ENCODE peak calls at places on chromosomes 16 and 17, in nine cellular contexts. One of them, this sample, is unnamed.

GRCh38 chr17:69060835-69061234 is at the start of gene ABCA9:
- DNase-seq in AG04450: no peak
- DNase-seq in fibroblast of pulmonary artery: peak
- DNase-seq in osteocyte: no peak
- DNase-seq in heart left ventricle: peak
- DNase-seq in GM10248: no peak
- DNase-seq in tibial nerve: no peak
- DNase-seq in stomach: no peak
- DNase-seq in foreskin keratinocyte: no peak
- DNase-seq in this sample: no peak

GRCh38 chr16:2874032-2874431 is 9.0 kb upstream of the FLYWCH2 start:
- DNase-seq in GM10248: no peak
- DNase-seq in stomach: no peak
- DNase-seq in AG04450: no peak
- DNase-seq in osteocyte: no peak
- DNase-seq in fibroblast of pulmonary artery: no peak
- DNase-seq in heart left ventricle: no peak
- DNase-seq in tibial nerve: no peak
- DNase-seq in foreskin keratinocyte: no peak
- DNase-seq in this sample: no peak

GRCh38 chr16:89318871-89319627 is 101.5 kb downstream of the ZNF778 start:
- DNase-seq in heart left ventricle: no peak
- DNase-seq in stomach: no peak
- DNase-seq in foreskin keratinocyte: no peak
- DNase-seq in GM10248: no peak
- DNase-seq in osteocyte: no peak
- DNase-seq in AG04450: no peak
- DNase-seq in fibroblast of pulmonary artery: no peak
- DNase-seq in tibial nerve: no peak
- DNase-seq in this sample: no peak

GRCh38 chr17:10243905-10244844 is 45.8 kb upstream of the GAS7 start:
- DNase-seq in fibroblast of pulmonary artery: peak
- DNase-seq in heart left ventricle: no peak
- DNase-seq in AG04450: no peak
- DNase-seq in GM10248: no peak
- DNase-seq in foreskin keratinocyte: peak
- DNase-seq in stomach: no peak
- DNase-seq in osteocyte: peak
- DNase-seq in tibial nerve: no peak
- DNase-seq in this sample: peak

GRCh38 chr16:1787322-1788094 is 4.7 kb downstream of the NUBP2 start:
- DNase-seq in osteocyte: no peak
- DNase-seq in foreskin keratinocyte: no peak
- DNase-seq in heart left ventricle: peak
- DNase-seq in fibroblast of pulmonary artery: no peak
- DNase-seq in stomach: no peak
- DNase-seq in tibial nerve: no peak
- DNase-seq in AG04450: no peak
- DNase-seq in GM10248: no peak
- DNase-seq in this sample: peak

GRCh38 chr16:31113420-31114124 is 3.9 kb upstream of the KAT8 start:
- DNase-seq in fibroblast of pulmonary artery: no peak
- DNase-seq in AG04450: no peak
- DNase-seq in osteocyte: no peak
- DNase-seq in heart left ventricle: no peak
- DNase-seq in foreskin keratinocyte: no peak
- DNase-seq in GM10248: no peak
- DNase-seq in tibial nerve: no peak
- DNase-seq in stomach: no peak
- DNase-seq in this sample: no peak

GRCh38 chr17:32350662-32351418 is 883 bp downstream of the ZNF207 start:
- DNase-seq in osteocyte: no peak
- DNase-seq in AG04450: no peak
- DNase-seq in foreskin keratinocyte: peak
- DNase-seq in stomach: peak
- DNase-seq in GM10248: peak
- DNase-seq in heart left ventricle: peak
- DNase-seq in tibial nerve: no peak
- DNase-seq in fibroblast of pulmonary artery: peak
- DNase-seq in this sample: no peak

GRCh38 chr17:82230627-82231311 is 1.9 kb downstream of the SLC16A3 start:
- DNase-seq in osteocyte: no peak
- DNase-seq in AG04450: no peak
- DNase-seq in stomach: peak
- DNase-seq in tibial nerve: peak
- DNase-seq in GM10248: peak
- DNase-seq in heart left ventricle: peak
- DNase-seq in foreskin keratinocyte: no peak
- DNase-seq in fibroblast of pulmonary artery: peak
- DNase-seq in this sample: peak

GRCh38 chr16:78538284-78538683 is 438.8 kb downstream of the WWOX start:
- DNase-seq in osteocyte: no peak
- DNase-seq in tibial nerve: no peak
- DNase-seq in AG04450: no peak
- DNase-seq in fibroblast of pulmonary artery: no peak
- DNase-seq in foreskin keratinocyte: no peak
- DNase-seq in heart left ventricle: no peak
- DNase-seq in stomach: no peak
- DNase-seq in GM10248: no peak
- DNase-seq in this sample: no peak

GRCh38 chr16:78530283-78530682 is 430.8 kb downstream of the WWOX start:
- DNase-seq in GM10248: no peak
- DNase-seq in stomach: no peak
- DNase-seq in foreskin keratinocyte: no peak
- DNase-seq in AG04450: no peak
- DNase-seq in tibial nerve: no peak
- DNase-seq in osteocyte: no peak
- DNase-seq in fibroblast of pulmonary artery: no peak
- DNase-seq in heart left ventricle: no peak
- DNase-seq in this sample: no peak

GRCh38 chr16:78537511-78537910 is 438.1 kb downstream of the WWOX start:
- DNase-seq in GM10248: no peak
- DNase-seq in osteocyte: no peak
- DNase-seq in foreskin keratinocyte: no peak
- DNase-seq in tibial nerve: no peak
- DNase-seq in heart left ventricle: no peak
- DNase-seq in fibroblast of pulmonary artery: no peak
- DNase-seq in stomach: no peak
- DNase-seq in AG04450: no peak
- DNase-seq in this sample: no peak

GRCh38 chr16:78538919-78539318 is 439.5 kb downstream of the WWOX start:
- DNase-seq in heart left ventricle: no peak
- DNase-seq in foreskin keratinocyte: peak
- DNase-seq in stomach: no peak
- DNase-seq in fibroblast of pulmonary artery: no peak
- DNase-seq in AG04450: no peak
- DNase-seq in osteocyte: no peak
- DNase-seq in GM10248: no peak
- DNase-seq in tibial nerve: no peak
- DNase-seq in this sample: no peak

GRCh38 chr16:78535098-78535497 is 435.6 kb downstream of the WWOX start:
- DNase-seq in heart left ventricle: no peak
- DNase-seq in osteocyte: no peak
- DNase-seq in AG04450: no peak
- DNase-seq in tibial nerve: no peak
- DNase-seq in fibroblast of pulmonary artery: no peak
- DNase-seq in foreskin keratinocyte: no peak
- DNase-seq in stomach: no peak
- DNase-seq in GM10248: no peak
- DNase-seq in this sample: no peak
- TF ChIP-seq CTCF in heart left ventricle: no peak
- TF ChIP-seq CTCF in osteocyte: no peak
- TF ChIP-seq CTCF in AG04450: no peak
- TF ChIP-seq CTCF in tibial nerve: no peak
- TF ChIP-seq CTCF in fibroblast of pulmonary artery: no peak
- TF ChIP-seq CTCF in foreskin keratinocyte: no peak
- TF ChIP-seq CTCF in stomach: no peak
- TF ChIP-seq CTCF in GM10248: no peak
- TF ChIP-seq CTCF in this sample: no peak

GRCh38 chr17:79992657-79993389 is 42.8 kb downstream of the TBC1D16 start:
- DNase-seq in foreskin keratinocyte: no peak
- DNase-seq in GM10248: no peak
- DNase-seq in tibial nerve: no peak
- DNase-seq in fibroblast of pulmonary artery: no peak
- DNase-seq in osteocyte: no peak
- DNase-seq in AG04450: no peak
- DNase-seq in stomach: no peak
- DNase-seq in heart left ventricle: no peak
- DNase-seq in this sample: no peak

GRCh38 chr17:79991140-79991923 is 44.3 kb downstream of the TBC1D16 start:
- DNase-seq in stomach: peak
- DNase-seq in fibroblast of pulmonary artery: peak
- DNase-seq in foreskin keratinocyte: no peak
- DNase-seq in tibial nerve: peak
- DNase-seq in AG04450: peak
- DNase-seq in osteocyte: peak
- DNase-seq in GM10248: peak
- DNase-seq in heart left ventricle: peak
- DNase-seq in this sample: peak

GRCh38 chr17:79993390-79994221 is 42.1 kb downstream of the TBC1D16 start:
- DNase-seq in heart left ventricle: peak
- DNase-seq in stomach: peak
- DNase-seq in fibroblast of pulmonary artery: peak
- DNase-seq in GM10248: peak
- DNase-seq in tibial nerve: peak
- DNase-seq in AG04450: peak
- DNase-seq in osteocyte: no peak
- DNase-seq in foreskin keratinocyte: peak
- DNase-seq in this sample: peak

GRCh38 chr17:79990704-79991103 is 45.0 kb downstream of the TBC1D16 start:
- DNase-seq in AG04450: no peak
- DNase-seq in foreskin keratinocyte: no peak
- DNase-seq in stomach: no peak
- DNase-seq in GM10248: no peak
- DNase-seq in osteocyte: no peak
- DNase-seq in tibial nerve: no peak
- DNase-seq in fibroblast of pulmonary artery: no peak
- DNase-seq in heart left ventricle: no peak
- DNase-seq in this sample: no peak

DNA sequence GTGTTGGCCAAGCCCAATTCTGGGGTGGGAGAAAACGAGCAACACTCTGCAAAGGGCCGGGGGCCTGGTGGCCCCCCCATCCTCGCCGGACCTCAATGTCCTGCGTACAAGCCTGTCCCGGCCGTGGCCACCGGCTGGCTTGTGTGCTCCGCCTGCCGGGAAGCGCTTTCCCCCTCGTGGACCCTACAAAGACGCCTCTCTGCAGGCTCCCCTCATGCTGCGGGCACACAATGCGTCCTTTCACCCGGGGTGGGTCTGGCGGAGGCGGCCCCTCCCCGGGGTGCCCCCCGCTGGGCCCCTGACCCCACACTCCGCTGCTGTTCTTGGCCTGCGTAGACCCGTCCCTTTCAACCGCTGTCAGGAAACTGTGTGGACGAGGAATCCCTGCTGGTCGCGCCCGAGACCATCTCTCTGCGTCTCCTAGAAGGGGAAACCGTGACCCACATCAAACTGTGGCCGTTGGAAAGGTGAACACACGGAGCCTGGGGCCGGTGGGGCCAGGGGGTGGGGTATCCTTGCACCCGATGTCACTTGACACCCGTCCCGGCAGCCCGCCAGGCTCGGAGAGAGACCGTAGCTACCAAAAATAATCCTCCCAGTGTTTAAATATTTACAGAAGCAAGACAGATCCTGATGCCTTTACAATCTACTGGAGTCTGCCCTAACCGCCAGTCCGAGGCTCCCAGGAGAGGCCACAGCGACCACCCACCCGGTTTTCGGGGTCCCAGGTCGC is 43.6 kb downstream of the TBC1D16 start:
- DNase-seq in foreskin keratinocyte: no peak
- DNase-seq in GM10248: no peak
- DNase-seq in tibial nerve: no peak
- DNase-seq in fibroblast of pulmonary artery: no peak
- DNase-seq in AG04450: no peak
- DNase-seq in osteocyte: no peak
- DNase-seq in heart left ventricle: peak
- DNase-seq in stomach: peak
- DNase-seq in this sample: no peak
- TF ChIP-seq CTCF in foreskin keratinocyte: no peak
- TF ChIP-seq CTCF in GM10248: no peak
- TF ChIP-seq CTCF in tibial nerve: peak
- TF ChIP-seq CTCF in fibroblast of pulmonary artery: no peak
- TF ChIP-seq CTCF in AG04450: no peak
- TF ChIP-seq CTCF in osteocyte: peak
- TF ChIP-seq CTCF in heart left ventricle: no peak
- TF ChIP-seq CTCF in stomach: no peak
- TF ChIP-seq CTCF in this sample: peak

DNA sequence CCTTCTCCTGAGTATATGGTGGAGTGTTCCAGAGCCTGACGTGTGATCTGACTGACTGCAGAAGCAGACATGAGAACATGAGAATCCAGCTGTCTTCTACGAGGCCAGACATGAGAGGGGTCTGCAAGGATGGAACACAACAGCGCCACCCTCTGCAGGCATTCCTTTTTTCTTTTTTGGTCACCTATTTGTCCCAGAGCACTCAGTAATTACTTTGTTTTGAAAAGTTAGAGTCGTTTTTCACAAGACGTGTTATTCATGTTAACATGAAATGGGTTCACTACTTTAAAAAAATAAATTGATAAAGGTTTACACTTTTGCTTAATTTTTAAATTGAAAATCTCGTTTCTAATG is 43.8 kb upstream of the ATP2A3 start:
- DNase-seq in tibial nerve: no peak
- DNase-seq in AG04450: no peak
- DNase-seq in GM10248: no peak
- DNase-seq in foreskin keratinocyte: no peak
- DNase-seq in fibroblast of pulmonary artery: peak
- DNase-seq in osteocyte: no peak
- DNase-seq in stomach: no peak
- DNase-seq in heart left ventricle: no peak
- DNase-seq in this sample: no peak
- TF ChIP-seq CTCF in tibial nerve: no peak
- TF ChIP-seq CTCF in AG04450: peak
- TF ChIP-seq CTCF in GM10248: no peak
- TF ChIP-seq CTCF in foreskin keratinocyte: peak
- TF ChIP-seq CTCF in fibroblast of pulmonary artery: peak
- TF ChIP-seq CTCF in osteocyte: peak
- TF ChIP-seq CTCF in stomach: no peak
- TF ChIP-seq CTCF in heart left ventricle: no peak
- TF ChIP-seq CTCF in this sample: peak

DNA sequence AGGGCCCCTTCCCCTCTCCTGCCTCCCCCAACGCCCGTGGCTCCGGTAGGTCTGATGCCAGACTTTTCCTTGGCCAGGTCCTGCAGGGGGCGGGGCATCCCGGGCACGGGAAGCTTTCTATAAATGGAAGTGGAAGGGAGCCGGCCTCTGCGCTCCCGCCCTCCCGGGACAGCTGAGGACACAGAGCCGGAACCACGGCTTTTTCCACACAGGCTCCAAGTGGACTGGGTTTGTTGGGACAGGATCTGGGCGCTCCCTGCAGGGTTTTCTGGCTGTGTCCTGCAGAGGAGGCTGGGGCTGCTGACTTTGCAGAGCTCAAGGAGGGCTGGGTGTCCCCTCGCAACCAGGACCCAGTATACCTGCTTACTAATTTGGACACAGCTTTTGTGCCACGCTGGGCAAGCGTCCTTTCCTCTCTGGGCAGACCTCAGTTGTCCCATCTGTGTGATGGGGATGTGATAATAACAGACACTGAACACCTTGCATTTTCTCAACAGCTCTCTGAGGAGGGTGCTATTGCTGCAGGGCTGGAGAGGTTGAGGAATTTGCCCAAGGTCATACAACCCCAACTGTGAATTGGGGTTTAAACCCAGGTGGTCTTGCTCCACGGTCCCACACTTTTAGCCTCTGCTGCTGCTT is 1.8 kb downstream of the TNS4 start:
- DNase-seq in heart left ventricle: peak
- DNase-seq in tibial nerve: peak
- DNase-seq in AG04450: no peak
- DNase-seq in foreskin keratinocyte: no peak
- DNase-seq in fibroblast of pulmonary artery: peak
- DNase-seq in osteocyte: no peak
- DNase-seq in stomach: peak
- DNase-seq in GM10248: no peak
- DNase-seq in this sample: peak
- TF ChIP-seq CTCF in heart left ventricle: no peak
- TF ChIP-seq CTCF in tibial nerve: no peak
- TF ChIP-seq CTCF in AG04450: no peak
- TF ChIP-seq CTCF in foreskin keratinocyte: peak
- TF ChIP-seq CTCF in fibroblast of pulmonary artery: no peak
- TF ChIP-seq CTCF in osteocyte: peak
- TF ChIP-seq CTCF in stomach: no peak
- TF ChIP-seq CTCF in GM10248: no peak
- TF ChIP-seq CTCF in this sample: no peak

This sample was measured in upper lobe of right lung.